ENCODE peak calls at places on chromosomes 12 and 14, in five cellular contexts. X, B, G, S and V are unnamed samples.

GRCh38 chr12:42921741-42922511 is 332.4 kb upstream of the PRICKLE1 start:
- DNase-seq in X (no peak), B (no peak), G (peak), S (no peak), V (peak)

GRCh38 chr12:4987076-4987775 is 56.5 kb upstream of the KCNA5 start:
- DNase-seq in X (no peak), B (peak), G (no peak), S (no peak), V (no peak)

GRCh38 chr12:108306014-108306501 is 33.1 kb downstream of the CMKLR1 start:
- DNase-seq in X (no peak), B (peak), G (no peak), S (no peak), V (peak)

GRCh38 chr12:45312012-45312411 is 96.1 kb downstream of the ANO6 start:
- DNase-seq in X (no peak), B (no peak), G (no peak), S (no peak), V (no peak)

GRCh38 chr14:56117765-56118610 is at the start of gene PELI2:
- DNase-seq in X (peak), B (peak), G (peak), S (peak), V (no peak)

GRCh38 chr12:79691299-79692248 is 810 bp upstream of the PAWR start:
- DNase-seq in X (no peak), B (peak), G (peak), S (no peak), V (peak)

GRCh38 chr12:57637364-57637763 is 4.4 kb upstream of the B4GALNT1 start:
- DNase-seq in X (no peak), B (no peak), G (peak), S (no peak), V (no peak)

GRCh38 chr12:57276935-57277563 is 26.1 kb upstream of the STAC3 start:
- DNase-seq in X (no peak), B (no peak), G (peak), S (no peak), V (no peak)

GRCh38 chr12:25529738-25530137 is 23.3 kb downstream of the LMNTD1 start:
- DNase-seq in X (no peak), B (no peak), G (no peak), S (no peak), V (no peak)

GRCh38 chr12:32171211-32171610 is 64.6 kb downstream of the BICD1 start:
- DNase-seq in X (no peak), B (no peak), G (no peak), S (no peak), V (no peak)

GRCh38 chr12:64240781-64241180 is 18.7 kb upstream of the KICS2 start:
- DNase-seq in X (no peak), B (no peak), G (no peak), S (no peak), V (peak)

GRCh38 chr12:47378907-47379306 is 299.1 kb upstream of the AMIGO2 start:
- DNase-seq in X (no peak), B (no peak), G (peak), S (no peak), V (no peak)

GRCh38 chr12:8064131-8064530 is 2.0 kb downstream of the C3AR1 start:
- DNase-seq in X (no peak), B (no peak), G (no peak), S (no peak), V (no peak)

GRCh38 chr14:23121401-23121800 is 2.3 kb upstream of the CEBPE start:
- DNase-seq in X (no peak), B (peak), G (no peak), S (no peak), V (peak)

GRCh38 chr12:8078400-8078799 is 3.7 kb upstream of the NECAP1 start:
- DNase-seq in X (no peak), B (peak), G (peak), S (no peak), V (peak)

GRCh38 chr14:73878436-73878835 is 8.2 kb upstream of the ZNF410 start:
- DNase-seq in X (no peak), B (no peak), G (no peak), S (no peak), V (no peak)

GRCh38 chr12:71504471-71504852 is 64.9 kb downstream of the LGR5 start:
- DNase-seq in X (no peak), B (no peak), G (no peak), S (no peak), V (no peak)

GRCh38 chr12:27361372-27361771 is 28.7 kb downstream of the BMAL2 start:
- DNase-seq in X (no peak), B (no peak), G (no peak), S (no peak), V (peak)

GRCh38 chr14:29681308-29681707 is 246.3 kb downstream of the PRKD1 start:
- DNase-seq in X (no peak), B (no peak), G (no peak), S (no peak), V (no peak)

GRCh38 chr12:31041033-31041564 is 32.6 kb upstream of the DDX11 start:
- DNase-seq in X (no peak), B (no peak), G (no peak), S (no peak), V (no peak)

GRCh38 chr12:53589423-53589822 is 36.8 kb downstream of the ATF7 start:
- DNase-seq in X (no peak), B (no peak), G (no peak), S (no peak), V (no peak)

GRCh38 chr12:43848786-43849185 is 12.9 kb downstream of the TMEM117 start:
- DNase-seq in X (no peak), B (no peak), G (peak), S (no peak), V (no peak)

GRCh38 chr12:52434760-52435530 is 774 bp upstream of the KRT75 start:
- DNase-seq in X (no peak), B (no peak), G (no peak), S (no peak), V (no peak)

GRCh38 chr14:36450550-36450949 is 69.5 kb downstream of the NKX2-1 start:
- DNase-seq in X (no peak), B (no peak), G (peak), S (no peak), V (no peak)

GRCh38 chr12:14567311-14568195 is at the start of gene PLBD1:
- DNase-seq in X (no peak), B (no peak), G (peak), S (peak), V (no peak)

GRCh38 chr12:52870361-52871290 is 21.8 kb upstream of the KRT78 start:
- DNase-seq in X (no peak), B (no peak), G (peak), S (peak), V (no peak)

GRCh38 chr14:53461823-53462222 is 308.7 kb upstream of the DDHD1 start:
- DNase-seq in X (no peak), B (no peak), G (no peak), S (no peak), V (no peak)

GRCh38 chr14:103563089-103563620 is 395 bp downstream of the COA8 start:
- DNase-seq in X (no peak), B (no peak), G (no peak), S (no peak), V (no peak)

GRCh38 chr12:11968516-11968915 is 102.2 kb upstream of the BCL2L14 start:
- DNase-seq in X (no peak), B (no peak), G (no peak), S (no peak), V (no peak)

GRCh38 chr12:106987846-106988245 is 900 bp upstream of the MTERF2 start:
- DNase-seq in X (no peak), B (no peak), G (no peak), S (no peak), V (no peak)

GRCh38 chr12:117518594-117519270 is 157.3 kb upstream of the NOS1 start:
- DNase-seq in X (no peak), B (no peak), G (peak), S (peak), V (no peak)

GRCh38 chr12:132603240-132604107 is 6.9 kb downstream of the LRCOL1 start:
- DNase-seq in X (no peak), B (no peak), G (no peak), S (no peak), V (no peak)

GRCh38 chr14:79044894-79045624 is 874.9 kb downstream of the NRXN3 start:
- DNase-seq in X (no peak), B (peak), G (peak), S (no peak), V (peak)

GRCh38 chr12:94208433-94208921 is 60.1 kb downstream of the PLXNC1 start:
- DNase-seq in X (no peak), B (no peak), G (no peak), S (no peak), V (no peak)

DNA sequence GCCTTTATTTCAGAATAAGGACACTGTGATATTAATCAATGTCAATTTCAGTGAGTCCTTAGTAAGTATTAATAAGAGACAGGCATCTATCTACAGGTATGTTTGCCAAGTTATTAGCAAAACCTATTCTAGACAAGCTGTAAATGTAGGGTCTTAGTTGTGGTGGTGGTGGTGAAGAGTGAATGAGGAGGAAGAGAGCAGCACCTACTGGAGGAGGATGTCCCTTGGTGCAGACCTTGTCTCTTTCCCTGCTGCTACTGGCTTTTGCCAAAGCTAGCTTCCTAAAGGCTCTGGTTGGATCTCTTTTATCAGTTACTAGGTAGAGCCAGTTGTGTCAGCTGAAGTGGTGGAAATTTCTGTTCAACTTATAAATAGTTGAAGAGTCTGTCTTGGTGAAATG is 304.8 kb upstream of the ATP2B1 start:
- DNase-seq in X (no peak), B (no peak), G (peak), S (no peak), V (no peak)
- TF ChIP-seq CTCF in X (no peak), B (peak), G (no peak), S (peak), V (peak)

GRCh38 chr12:104279164-104279563 is 24.4 kb upstream of the EID3 start:
- DNase-seq in X (no peak), B (no peak), G (no peak), S (no peak), V (no peak)

GRCh38 chr12:104275689-104276088 is 27.9 kb upstream of the EID3 start:
- DNase-seq in X (no peak), B (no peak), G (peak), S (no peak), V (no peak)

GRCh38 chr12:104273503-104273902 is 30.0 kb upstream of the EID3 start:
- DNase-seq in X (no peak), B (no peak), G (no peak), S (no peak), V (no peak)

GRCh38 chr12:104274811-104275210 is 28.7 kb upstream of the EID3 start:
- DNase-seq in X (no peak), B (no peak), G (no peak), S (no peak), V (no peak)

DNA sequence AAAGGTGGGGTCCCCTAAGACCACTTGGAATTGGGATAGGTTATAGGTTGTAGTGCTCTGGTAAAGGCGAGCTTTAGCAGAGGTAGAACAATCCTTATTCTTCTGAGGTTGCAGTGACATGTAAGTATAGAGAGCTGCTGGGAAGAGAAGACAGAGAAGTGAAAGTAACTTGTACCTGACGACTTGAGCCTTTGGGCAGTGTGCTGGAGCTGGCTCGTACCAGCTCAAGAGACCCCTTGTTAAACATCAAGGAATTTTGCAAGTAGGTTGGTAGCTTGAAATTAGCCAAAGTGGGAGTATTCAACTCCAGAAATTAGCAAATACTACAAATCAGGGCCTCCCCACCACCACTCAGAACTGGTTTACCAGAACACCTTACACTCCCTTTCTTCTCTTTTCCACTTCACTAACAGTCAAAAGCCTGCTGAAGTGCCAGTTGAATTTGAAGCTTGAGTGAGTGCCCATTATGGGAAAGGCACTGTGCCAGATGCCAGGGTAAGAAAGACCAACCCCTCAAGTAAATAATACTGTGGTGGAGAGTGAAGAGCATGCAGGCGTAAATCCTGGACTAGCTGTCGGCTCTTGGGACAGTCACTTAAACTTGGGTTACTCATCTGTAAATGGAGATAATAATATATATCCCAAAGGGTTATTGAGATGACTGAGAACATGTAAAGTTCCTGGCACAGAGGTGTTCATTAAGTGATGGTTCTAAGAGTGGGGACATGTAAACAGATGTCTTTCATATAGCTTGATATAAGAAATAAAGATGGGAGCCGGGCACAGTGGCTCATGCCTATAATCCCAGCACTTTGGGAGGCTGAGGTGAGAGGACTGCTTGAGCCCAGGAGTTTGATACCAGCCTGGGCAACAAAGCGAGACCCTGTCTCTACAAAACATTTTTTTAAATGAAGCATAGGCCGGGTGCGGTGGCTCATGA is 27.1 kb upstream of the EID3 start:
- DNase-seq in X (no peak), B (no peak), G (peak), S (peak), V (no peak)
- H3K4me3 ChIP-seq in X (peak), B (no peak), G (peak), S (peak), V (no peak)

DNA sequence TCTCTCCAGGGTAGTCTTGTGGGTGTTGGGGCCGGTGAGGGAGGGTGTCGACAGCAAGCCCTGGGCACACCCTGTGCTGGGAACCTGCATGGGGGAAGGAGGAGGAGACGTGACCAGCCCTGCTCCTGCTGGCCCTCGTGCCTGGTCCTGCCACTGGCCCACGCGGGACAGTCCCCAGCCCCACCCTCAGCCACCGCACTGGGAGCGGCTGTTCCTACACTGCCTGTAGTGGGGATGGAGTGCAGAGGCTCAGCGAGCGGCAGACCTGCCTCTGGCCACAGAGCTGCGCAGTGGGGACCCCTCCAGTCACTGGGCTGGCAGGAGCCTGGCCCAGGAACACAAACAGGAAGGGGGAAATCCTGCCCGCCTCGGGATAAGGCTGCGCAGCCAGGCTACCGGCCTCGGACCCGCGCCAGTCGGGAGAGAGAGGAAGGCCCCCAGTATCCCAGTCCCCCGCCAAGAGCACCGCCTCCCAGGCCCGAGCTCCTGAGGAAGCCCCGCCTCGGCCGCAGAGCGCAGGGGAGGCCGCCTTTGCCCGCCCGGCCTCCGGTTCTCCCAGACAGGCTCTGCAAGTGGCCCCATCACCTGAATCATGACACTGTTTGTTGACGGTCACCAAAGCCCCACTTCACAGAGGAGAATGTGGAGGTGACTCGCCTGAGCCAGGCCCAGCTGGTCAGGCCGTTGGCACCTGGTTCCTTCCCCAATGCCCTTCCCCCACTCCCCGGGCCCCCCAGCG is 10.6 kb downstream of the AHNAK2 start:
- DNase-seq in X (no peak), B (no peak), G (peak), S (peak), V (no peak)
- TF ChIP-seq CTCF in X (no peak), B (no peak), G (no peak), S (no peak), V (no peak)

DNA sequence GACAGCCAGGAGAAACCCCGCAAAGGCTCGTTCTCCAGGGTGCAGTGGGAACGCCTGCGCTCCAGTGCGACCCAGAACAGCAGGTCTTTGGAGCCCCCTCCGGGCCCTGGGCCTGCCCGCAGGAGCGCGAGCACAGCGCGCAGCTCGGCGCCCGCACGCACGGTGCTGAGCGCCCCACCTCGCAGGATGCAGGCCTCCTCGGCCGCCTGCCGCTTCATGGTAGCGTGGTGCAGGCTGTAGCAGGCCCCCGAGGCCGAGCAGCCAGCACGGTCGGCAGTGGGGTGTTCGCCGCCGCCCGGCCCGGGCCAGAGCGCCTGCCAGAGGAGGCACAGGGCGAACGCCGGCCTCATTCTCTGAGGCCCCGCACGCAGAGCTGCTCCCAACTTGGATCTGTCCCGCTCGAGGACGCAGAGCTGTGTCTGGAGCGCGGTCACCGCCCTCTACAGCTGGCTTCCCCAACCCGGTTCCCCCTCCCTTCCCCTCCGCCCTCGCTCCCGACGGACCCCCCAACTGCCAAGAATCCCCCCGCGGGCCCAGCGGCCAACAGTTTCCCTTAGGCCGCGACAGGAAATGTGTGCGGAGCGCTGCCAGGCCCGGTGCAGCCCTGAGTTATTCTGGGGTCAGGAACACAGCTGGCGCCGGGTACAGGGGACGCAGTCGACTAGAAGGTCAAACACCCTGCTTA is at the start of gene CLEC14A:
- DNase-seq in X (no peak), B (no peak), G (no peak), S (peak), V (no peak)
- H3K4me3 ChIP-seq in X (peak), B (peak), G (no peak), S (peak), V (peak)